ENCODE peak calls at places on chromosome 9, in seven cellular contexts. P is omental fat pad, Q is fibroblast of pulmonary artery, R is astrocyte, K is nephron progenitor cell, H is sigmoid colon, I is lung. O is an unnamed sample.

GRCh38 chr9:87282477-87282991 is 215.1 kb upstream of the DAPK1 start:
- DNase-seq in K (no peak), R (no peak), H (no peak), P (no peak), I (no peak), Q (no peak), O (no peak)

GRCh38 chr9:26656003-26656940 is 236.3 kb downstream of the CAAP1 start:
- DNase-seq in K (peak), I (no peak), P (no peak), Q (peak), H (no peak), R (no peak), O (no peak)

GRCh38 chr9:133632806-133633680 is 3.1 kb upstream of the DBH start:
- DNase-seq in K (no peak), R (no peak), Q (no peak), H (no peak), P (no peak), I (no peak), O (no peak)

GRCh38 chr9:110072597-110073355 is 135.2 kb downstream of the C9orf152 start:
- DNase-seq in H (no peak), P (no peak), K (no peak), Q (no peak), I (no peak), R (no peak), O (no peak)

GRCh38 chr9:72898360-72898759 is 54.5 kb downstream of the ALDH1A1 start:
- DNase-seq in I (no peak), Q (no peak), R (no peak), K (no peak), H (no peak), P (no peak), O (no peak)

GRCh38 chr9:8718121-8718725 is 918.6 kb upstream of the DMAC1 start:
- DNase-seq in I (no peak), K (no peak), H (no peak), R (peak), Q (peak), P (no peak), O (no peak)

GRCh38 chr9:26856413-26857032 is 36.1 kb downstream of the CAAP1 start:
- DNase-seq in P (no peak), K (peak), Q (peak), H (no peak), R (peak), I (no peak), O (no peak)

GRCh38 chr9:4425358-4426045 is 64.8 kb upstream of the SLC1A1 start:
- DNase-seq in Q (peak), K (no peak), P (no peak), I (no peak), R (no peak), H (no peak), O (no peak)

GRCh38 chr9:114238919-114239879 is 83.7 kb upstream of the ORM1 start:
- DNase-seq in Q (peak), P (no peak), R (peak), K (no peak), I (no peak), H (no peak), O (no peak)

GRCh38 chr9:121860744-121861143 is 209.3 kb downstream of the DAB2IP start:
- DNase-seq in I (no peak), Q (peak), R (peak), H (peak), K (no peak), P (no peak), O (no peak)

GRCh38 chr9:121857941-121858340 is 206.5 kb downstream of the DAB2IP start:
- DNase-seq in K (no peak), R (no peak), I (no peak), H (no peak), Q (no peak), P (no peak), O (no peak)

GRCh38 chr9:121860213-121860612 is 208.8 kb downstream of the DAB2IP start:
- DNase-seq in P (no peak), R (no peak), Q (no peak), I (no peak), K (no peak), H (no peak), O (no peak)

GRCh38 chr9:121859646-121860045 is 208.2 kb downstream of the DAB2IP start:
- DNase-seq in H (no peak), Q (no peak), I (no peak), P (no peak), R (no peak), K (no peak), O (no peak)

GRCh38 chr9:121858788-121859187 is 207.4 kb downstream of the DAB2IP start:
- DNase-seq in I (no peak), H (no peak), R (no peak), Q (no peak), K (no peak), P (no peak), O (no peak)
- TF ChIP-seq CTCF in I (no peak), H (no peak), R (no peak), Q (no peak), K (no peak), P (no peak), O (no peak)

GRCh38 chr9:12462861-12463260 is 230.3 kb upstream of the TYRP1 start:
- DNase-seq in H (no peak), Q (no peak), P (no peak), R (no peak), K (no peak), I (no peak), O (no peak)

GRCh38 chr9:12461759-12462158 is 231.4 kb upstream of the TYRP1 start:
- DNase-seq in H (no peak), R (no peak), I (no peak), Q (no peak), P (no peak), K (no peak), O (no peak)

GRCh38 chr9:12463641-12464040 is 229.5 kb upstream of the TYRP1 start:
- DNase-seq in Q (no peak), P (no peak), K (no peak), I (no peak), R (no peak), H (no peak), O (no peak)

GRCh38 chr9:12464368-12464767 is 228.8 kb upstream of the TYRP1 start:
- DNase-seq in H (no peak), P (no peak), I (no peak), R (no peak), Q (no peak), K (no peak), O (no peak)

DNA sequence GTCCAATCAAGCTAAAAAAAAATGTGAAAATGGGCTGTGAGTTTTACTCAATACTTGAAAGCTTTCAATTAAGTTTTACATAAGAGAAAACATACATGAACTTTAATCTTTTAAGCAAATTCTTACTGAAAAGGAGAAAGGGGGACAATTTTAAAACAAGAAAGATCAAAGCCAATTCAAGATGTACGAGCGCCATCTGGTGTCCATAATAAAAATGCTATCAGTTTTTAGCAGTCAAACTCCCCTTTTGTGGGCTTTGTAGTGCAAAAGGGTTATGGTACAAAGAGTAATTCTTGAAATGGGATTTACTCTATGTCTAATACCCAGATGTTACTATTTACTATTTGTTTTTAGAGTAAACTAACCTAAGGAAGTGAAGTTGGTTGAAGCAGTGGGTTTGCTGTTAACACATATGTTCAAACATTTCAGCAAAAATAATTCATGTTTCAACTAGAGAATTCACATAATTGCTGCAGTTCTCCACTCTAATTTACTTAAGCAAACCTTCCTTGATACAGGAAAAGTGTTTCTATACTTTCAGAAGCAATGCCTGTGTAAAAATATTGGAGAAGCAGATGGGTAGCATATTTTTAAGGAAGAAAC is 228.2 kb upstream of the TYRP1 start:
- DNase-seq in I (no peak), H (no peak), Q (peak), K (peak), P (no peak), R (no peak), O (no peak)
- TF ChIP-seq CTCF in I (peak), H (peak), Q (peak), K (peak), P (no peak), R (peak), O (peak)

GRCh38 chr9:35193762-35194161 is 32.0 kb downstream of the UNC13B start:
- DNase-seq in Q (peak), I (no peak), K (no peak), H (no peak), R (no peak), P (no peak), O (no peak)
- TF ChIP-seq CTCF in Q (peak), I (no peak), K (no peak), H (no peak), R (no peak), P (no peak), O (no peak)

GRCh38 chr9:16369427-16369826 is 501.0 kb downstream of the BNC2 start:
- DNase-seq in P (no peak), H (no peak), K (no peak), Q (no peak), I (no peak), R (no peak), O (no peak)

GRCh38 chr9:16367605-16368424 is 502.7 kb downstream of the BNC2 start:
- DNase-seq in R (peak), K (no peak), P (no peak), H (no peak), I (no peak), Q (no peak), O (no peak)

GRCh38 chr9:16368425-16369087 is 501.9 kb downstream of the BNC2 start:
- DNase-seq in I (no peak), K (no peak), Q (no peak), R (peak), H (no peak), P (no peak), O (no peak)

DNA sequence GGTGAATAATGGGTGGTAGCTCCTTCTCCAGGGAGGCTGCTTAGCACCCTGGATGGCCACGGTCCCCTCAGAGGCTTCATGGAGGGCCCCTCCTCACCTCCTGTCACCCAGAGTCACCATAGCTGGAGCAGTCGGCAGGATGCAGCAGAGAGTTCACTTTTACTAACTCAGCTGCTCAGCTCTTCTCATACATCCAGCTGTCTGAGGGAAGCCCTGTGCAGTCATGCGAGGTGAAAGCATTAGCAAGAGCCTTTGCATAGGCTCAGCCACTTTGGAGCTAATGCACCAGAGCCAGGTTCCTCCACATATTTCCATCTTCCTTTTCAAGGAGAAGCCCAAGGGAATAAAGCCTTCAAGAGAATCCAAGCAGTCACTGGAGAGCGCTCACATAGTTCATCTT is 499.2 kb downstream of the BNC2 start:
- DNase-seq in I (no peak), R (no peak), P (no peak), Q (no peak), H (no peak), K (peak), O (no peak)
- TF ChIP-seq CTCF in I (no peak), R (no peak), P (no peak), Q (no peak), H (no peak), K (no peak), O (no peak)

GRCh38 chr9:125261501-125262216 is at the start of gene GAPVD1:
- DNase-seq in H (peak), Q (peak), R (peak), K (peak), P (peak), I (peak), O (peak)
- TF ChIP-seq CTCF in H (peak), Q (peak), R (peak), K (peak), P (no peak), I (peak), O (peak)

GRCh38 chr9:112443200-112443599 is 43.4 kb upstream of the KIAA1958 start:
- DNase-seq in P (no peak), Q (peak), R (no peak), K (no peak), I (no peak), H (no peak), O (no peak)
- TF ChIP-seq CTCF in P (no peak), Q (peak), R (peak), K (no peak), I (peak), H (peak), O (peak)

DNA sequence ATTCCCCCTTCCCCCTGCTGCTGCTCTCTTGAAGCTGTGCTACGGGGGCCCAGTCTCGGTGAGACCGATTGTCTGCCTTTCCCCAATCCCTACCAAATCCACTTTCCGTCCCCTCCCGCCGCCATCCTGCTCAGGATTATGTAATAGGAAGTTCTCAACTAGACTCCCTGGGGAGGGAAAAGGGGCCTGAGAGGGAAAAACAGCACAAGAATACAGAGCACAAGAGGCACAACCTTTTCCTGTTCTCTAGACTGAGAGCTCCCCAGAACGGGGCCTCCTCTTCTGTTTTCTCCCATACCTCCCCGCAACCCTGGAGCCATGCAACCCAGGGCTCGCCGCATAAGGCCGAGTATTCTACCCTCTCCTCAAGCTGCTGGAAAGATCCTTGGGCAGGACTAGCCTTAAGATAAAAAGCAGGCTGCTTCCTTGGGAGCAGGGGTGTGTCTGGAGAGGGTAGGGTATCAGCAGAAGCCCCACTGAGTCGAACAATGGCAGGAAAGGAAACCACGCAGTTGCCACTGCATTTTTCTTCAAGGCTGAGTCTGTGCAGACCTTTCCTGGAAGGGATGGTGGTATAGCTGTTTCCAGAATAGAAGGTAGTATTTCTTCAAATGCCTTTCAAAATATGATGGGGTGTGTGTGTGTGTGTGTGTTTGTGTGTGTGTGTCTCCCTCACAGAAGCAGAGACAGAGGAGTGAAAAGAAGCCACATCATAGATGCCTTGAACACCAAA is 12.9 kb downstream of the MYORG start:
- DNase-seq in Q (peak), H (peak), R (no peak), I (no peak), K (no peak), P (no peak), O (no peak)
- TF ChIP-seq CTCF in Q (no peak), H (no peak), R (no peak), I (no peak), K (no peak), P (no peak), O (no peak)

DNA sequence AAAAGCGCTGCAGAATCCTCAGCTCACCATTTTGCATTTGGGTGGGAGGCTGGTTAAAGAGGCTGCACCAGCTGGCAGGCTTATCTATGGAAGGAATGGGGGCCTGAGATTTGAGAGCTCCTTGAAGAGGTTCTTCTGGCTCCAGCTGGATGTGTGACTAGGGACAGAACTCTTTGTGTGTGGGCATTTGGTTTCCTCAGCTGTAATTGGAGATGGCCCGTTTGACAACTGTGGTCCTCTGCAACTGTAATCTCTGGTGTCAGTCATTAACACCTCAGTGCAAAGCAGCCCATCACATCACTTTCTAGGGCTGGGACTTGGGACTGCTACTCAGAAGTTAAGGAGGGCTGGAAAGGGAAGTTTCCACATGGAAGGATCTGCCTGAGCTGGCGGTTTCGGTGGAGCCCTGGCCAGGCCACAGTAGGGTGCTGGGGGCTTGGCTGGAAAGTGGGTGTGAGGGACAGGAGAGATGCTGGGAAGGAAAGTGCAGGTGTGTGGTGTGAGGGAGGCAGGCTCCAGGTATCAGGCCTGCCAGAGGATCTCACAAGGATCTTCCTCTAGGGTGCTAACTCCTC is 193.8 kb downstream of the GADD45G start:
- DNase-seq in P (no peak), R (no peak), K (no peak), Q (no peak), I (no peak), H (no peak), O (no peak)
- TF ChIP-seq CTCF in P (no peak), R (no peak), K (no peak), Q (no peak), I (no peak), H (no peak), O (no peak)

DNA sequence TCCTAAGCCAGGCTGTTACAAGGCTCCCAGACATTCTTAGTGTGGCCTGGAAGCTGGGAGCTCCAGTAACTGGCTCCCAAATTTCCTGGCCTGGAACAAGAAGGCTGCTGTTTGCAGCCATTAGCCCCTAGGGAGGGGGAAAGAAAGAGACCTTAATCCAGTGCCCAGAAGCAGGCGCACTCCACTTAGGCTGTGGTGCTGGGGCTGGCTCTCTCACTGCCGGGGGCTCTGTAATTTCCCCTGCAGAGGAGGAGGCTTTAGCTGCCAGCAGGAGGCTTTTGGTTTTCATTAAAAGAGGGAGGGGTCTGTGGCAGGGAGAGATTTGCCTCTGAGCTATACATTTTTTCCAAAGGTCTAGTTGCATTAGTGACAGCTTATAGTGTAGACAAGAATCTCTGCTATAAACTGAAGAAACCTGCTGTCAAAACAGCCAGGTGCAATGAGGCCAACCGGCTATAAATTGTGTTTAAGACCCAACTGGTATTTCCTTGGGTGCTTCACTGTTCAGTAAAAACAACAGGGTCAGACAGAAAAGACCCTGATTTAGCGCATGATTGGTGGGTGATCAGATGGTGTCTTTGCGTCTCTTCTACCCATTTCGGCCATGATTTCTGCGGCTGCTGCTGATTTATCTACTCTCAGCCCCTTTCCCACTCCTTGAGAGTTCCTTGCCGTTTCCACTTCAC is 254.6 kb downstream of the AOPEP start:
- DNase-seq in H (no peak), Q (no peak), P (no peak), K (peak), I (no peak), R (no peak), O (no peak)
- TF ChIP-seq CTCF in H (no peak), Q (no peak), P (no peak), K (no peak), I (no peak), R (no peak), O (peak)

DNA sequence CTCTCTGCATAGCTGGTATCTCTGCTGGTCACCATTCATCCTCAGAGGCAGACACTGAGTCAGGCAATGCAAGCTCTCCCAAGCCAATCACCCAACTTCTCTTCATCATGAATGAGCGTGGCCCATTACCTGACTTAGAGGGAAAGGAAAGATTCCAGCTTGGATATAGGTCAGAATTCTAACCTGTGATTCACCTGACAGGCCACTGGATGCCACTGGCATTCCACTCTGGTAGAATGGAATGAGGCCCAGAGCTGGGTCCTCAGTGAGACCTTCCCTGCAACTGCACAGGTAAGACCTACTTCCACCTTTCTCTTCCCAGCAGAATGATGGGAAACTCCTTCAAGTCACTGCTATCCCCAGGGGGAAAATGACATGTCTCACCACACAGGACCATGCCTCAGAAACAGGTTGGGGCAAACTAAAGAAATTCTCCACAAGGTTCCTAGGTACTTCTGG is 62.1 kb downstream of the SUSD1 start:
- DNase-seq in I (peak), R (no peak), P (no peak), K (no peak), H (no peak), Q (peak), O (no peak)
- TF ChIP-seq CTCF in I (peak), R (no peak), P (no peak), K (peak), H (no peak), Q (peak), O (peak)

O was measured in type B pancreatic cell.